ENCODE peak calls at places on chromosomes 5 and 9, in four cellular contexts. One of them, this sample, is unnamed. For H3K9me3 and H3K4me1, the result is how much of the 10 kb centered on the place peaks cover.

GRCh38 chr9:35816708-35817107 is 1.9 kb upstream of the HINT2 start:
- DNase-seq in lung: no peak
- DNase-seq in aorta: no peak
- DNase-seq in astrocyte: no peak
- DNase-seq in this sample: peak

GRCh38 chr9:71737455-71737854 is 30.9 kb downstream of the CEMIP2 start:
- DNase-seq in lung: no peak
- DNase-seq in aorta: no peak
- DNase-seq in astrocyte: peak
- DNase-seq in this sample: peak

GRCh38 chr5:113343343-113343742 is 91.4 kb downstream of the TSSK1B start:
- DNase-seq in lung: no peak
- DNase-seq in aorta: no peak
- DNase-seq in astrocyte: peak
- DNase-seq in this sample: peak

GRCh38 chr9:114289106-114289505 is 33.8 kb upstream of the ORM1 start:
- DNase-seq in lung: no peak
- DNase-seq in aorta: peak
- DNase-seq in astrocyte: no peak
- DNase-seq in this sample: no peak

GRCh38 chr5:38500861-38501260 is 55.6 kb downstream of the LIFR start:
- DNase-seq in lung: no peak
- DNase-seq in aorta: no peak
- DNase-seq in astrocyte: peak
- DNase-seq in this sample: peak

GRCh38 chr9:83281306-83282255 is 218.6 kb upstream of the RASEF start:
- DNase-seq in lung: peak
- DNase-seq in aorta: peak
- DNase-seq in astrocyte: peak
- DNase-seq in this sample: peak

GRCh38 chr9:109444771-109445320 is 53.3 kb downstream of the PTPN3 start:
- DNase-seq in lung: no peak
- DNase-seq in aorta: no peak
- DNase-seq in astrocyte: no peak
- DNase-seq in this sample: no peak

GRCh38 chr5:59745422-59745863 is 148.1 kb downstream of the PDE4D start:
- DNase-seq in lung: no peak
- DNase-seq in aorta: peak
- DNase-seq in astrocyte: peak
- DNase-seq in this sample: peak

GRCh38 chr5:120083851-120084615 is 380.1 kb upstream of the PRR16 start:
- DNase-seq in lung: no peak
- DNase-seq in aorta: no peak
- DNase-seq in astrocyte: no peak
- DNase-seq in this sample: no peak

GRCh38 chr5:68178579-68178978 is 37.0 kb upstream of the PIK3R1 start:
- DNase-seq in lung: no peak
- DNase-seq in aorta: no peak
- DNase-seq in astrocyte: peak
- DNase-seq in this sample: no peak

GRCh38 chr9:137236238-137236935 is 4.7 kb upstream of the TUBB4B start:
- DNase-seq in lung: peak
- DNase-seq in aorta: peak
- DNase-seq in astrocyte: peak
- DNase-seq in this sample: peak

GRCh38 chr5:149375434-149375833 is 3.7 kb downstream of the IL17B start:
- DNase-seq in lung: no peak
- DNase-seq in aorta: no peak
- DNase-seq in astrocyte: no peak
- DNase-seq in this sample: no peak

GRCh38 chr9:125556046-125556445 is 151.0 kb downstream of the MAPKAP1 start:
- DNase-seq in lung: no peak
- DNase-seq in aorta: no peak
- DNase-seq in astrocyte: no peak
- DNase-seq in this sample: no peak

GRCh38 chr5:75651575-75651974 is 40.3 kb downstream of the ANKDD1B start:
- DNase-seq in lung: no peak
- DNase-seq in aorta: no peak
- DNase-seq in astrocyte: no peak
- DNase-seq in this sample: no peak

GRCh38 chr9:34675048-34675714 is 12.7 kb upstream of the CCL27 start:
- DNase-seq in lung: peak
- DNase-seq in aorta: peak
- DNase-seq in astrocyte: peak
- DNase-seq in this sample: peak

GRCh38 chr5:176918613-176919012 is 19.5 kb upstream of the HK3 start:
- DNase-seq in lung: no peak
- DNase-seq in aorta: no peak
- DNase-seq in astrocyte: no peak
- DNase-seq in this sample: no peak

GRCh38 chr5:95022967-95023695 is 261.8 kb downstream of the MCTP1 start:
- DNase-seq in lung: no peak
- DNase-seq in aorta: no peak
- DNase-seq in astrocyte: no peak
- DNase-seq in this sample: no peak

GRCh38 chr5:158756873-158757272 is 342.8 kb downstream of the EBF1 start:
- DNase-seq in lung: no peak
- DNase-seq in aorta: no peak
- DNase-seq in astrocyte: no peak
- DNase-seq in this sample: no peak

GRCh38 chr9:76564300-76564699 is 105.3 kb downstream of the GCNT1 start:
- DNase-seq in lung: no peak
- DNase-seq in aorta: no peak
- DNase-seq in astrocyte: peak
- DNase-seq in this sample: no peak

GRCh38 chr5:3352711-3353110 is 242.9 kb upstream of the IRX1 start:
- DNase-seq in lung: no peak
- DNase-seq in aorta: no peak
- DNase-seq in astrocyte: no peak
- DNase-seq in this sample: no peak

GRCh38 chr5:14168139-14168792 is 25.1 kb downstream of the TRIO start:
- DNase-seq in lung: no peak
- DNase-seq in aorta: no peak
- DNase-seq in astrocyte: peak
- DNase-seq in this sample: no peak

GRCh38 chr5:39399135-39400036 is 25.4 kb downstream of the DAB2 start:
- DNase-seq in lung: no peak
- DNase-seq in aorta: no peak
- DNase-seq in astrocyte: peak
- DNase-seq in this sample: peak

GRCh38 chr5:995318-995717 is 13.3 kb upstream of the NKD2 start:
- DNase-seq in lung: no peak
- DNase-seq in aorta: peak
- DNase-seq in astrocyte: no peak
- DNase-seq in this sample: no peak

GRCh38 chr5:36651775-36652685 is 45.6 kb downstream of the SLC1A3 start:
- DNase-seq in lung: no peak
- DNase-seq in aorta: no peak
- DNase-seq in astrocyte: no peak
- DNase-seq in this sample: peak

GRCh38 chr9:36749461-36749860 is 176.8 kb downstream of the MELK start:
- DNase-seq in lung: no peak
- DNase-seq in aorta: no peak
- DNase-seq in astrocyte: no peak
- DNase-seq in this sample: no peak

GRCh38 chr9:91781906-91782305 is 168.1 kb downstream of the ROR2 start:
- DNase-seq in lung: no peak
- DNase-seq in aorta: no peak
- DNase-seq in astrocyte: no peak
- DNase-seq in this sample: no peak

GRCh38 chr9:36566813-36567217 is 5.9 kb upstream of the MELK start:
- DNase-seq in lung: no peak
- DNase-seq in aorta: peak
- DNase-seq in astrocyte: no peak
- DNase-seq in this sample: peak

GRCh38 chr5:38423536-38424178 is 132.8 kb downstream of the LIFR start:
- DNase-seq in lung: no peak
- DNase-seq in aorta: no peak
- DNase-seq in astrocyte: no peak
- DNase-seq in this sample: no peak

GRCh38 chr5:154058055-154059038 is 19.6 kb downstream of the MFAP3 start:
- DNase-seq in lung: no peak
- DNase-seq in aorta: no peak
- DNase-seq in astrocyte: peak
- DNase-seq in this sample: peak

GRCh38 chr9:84187090-84187489 is 153.5 kb downstream of the SLC28A3 start:
- DNase-seq in lung: no peak
- DNase-seq in aorta: no peak
- DNase-seq in astrocyte: peak
- DNase-seq in this sample: no peak

GRCh38 chr5:127867006-127867788 is 164.0 kb downstream of the CCDC192 start:
- DNase-seq in lung: no peak
- DNase-seq in aorta: no peak
- DNase-seq in astrocyte: no peak
- DNase-seq in this sample: no peak

GRCh38 chr5:110073534-110073933 is 383.8 kb downstream of the MAN2A1 start:
- DNase-seq in lung: no peak
- DNase-seq in aorta: no peak
- DNase-seq in astrocyte: no peak
- DNase-seq in this sample: no peak
- H3K9me3 ChIP-seq in lung: under half
- H3K9me3 ChIP-seq in aorta: under half
- H3K9me3 ChIP-seq in astrocyte: under half
- H3K9me3 ChIP-seq in this sample: under half

GRCh38 chr9:121700165-121700830 is 48.9 kb downstream of the DAB2IP start:
- DNase-seq in lung: peak
- DNase-seq in aorta: peak
- DNase-seq in astrocyte: no peak
- DNase-seq in this sample: peak

GRCh38 chr9:121701736-121702261 is 50.4 kb downstream of the DAB2IP start:
- DNase-seq in lung: no peak
- DNase-seq in aorta: no peak
- DNase-seq in astrocyte: no peak
- DNase-seq in this sample: no peak

GRCh38 chr9:121704281-121704680 is 52.8 kb downstream of the DAB2IP start:
- DNase-seq in lung: no peak
- DNase-seq in aorta: no peak
- DNase-seq in astrocyte: no peak
- DNase-seq in this sample: no peak

GRCh38 chr9:121700831-121701419 is 49.5 kb downstream of the DAB2IP start:
- DNase-seq in lung: no peak
- DNase-seq in aorta: no peak
- DNase-seq in astrocyte: no peak
- DNase-seq in this sample: no peak

GRCh38 chr9:121703014-121703734 is 51.7 kb downstream of the DAB2IP start:
- DNase-seq in lung: no peak
- DNase-seq in aorta: no peak
- DNase-seq in astrocyte: no peak
- DNase-seq in this sample: no peak
- H3K4me1 ChIP-seq in lung: under half
- H3K4me1 ChIP-seq in aorta: under half
- H3K4me1 ChIP-seq in astrocyte: under half
- H3K4me1 ChIP-seq in this sample: under half

GRCh38 chr5:90640484-90641059 is 82.0 kb downstream of the ADGRV1 start:
- DNase-seq in lung: no peak
- DNase-seq in aorta: no peak
- DNase-seq in astrocyte: peak
- DNase-seq in this sample: no peak
- H3K9me3 ChIP-seq in lung: under half
- H3K9me3 ChIP-seq in aorta: under half
- H3K9me3 ChIP-seq in astrocyte: under half
- H3K9me3 ChIP-seq in this sample: under half

GRCh38 chr5:172413601-172414000 is 40.7 kb downstream of the SH3PXD2B start:
- DNase-seq in lung: no peak
- DNase-seq in aorta: no peak
- DNase-seq in astrocyte: peak
- DNase-seq in this sample: no peak
- H3K4me1 ChIP-seq in lung: under half
- H3K4me1 ChIP-seq in aorta: under half
- H3K4me1 ChIP-seq in astrocyte: half or more
- H3K4me1 ChIP-seq in this sample: half or more